ENCODE peak calls at places on chromosomes 7 and 10, in four cellular contexts. H is HL-60, F is AG09319, Y is fibroblast of mammary gland. R is an unnamed sample.

GRCh38 chr7:17136156-17136555 is 162.3 kb upstream of the AHR start:
- DNase-seq in Y (no peak), F (no peak), H (no peak), R (no peak)

GRCh38 chr10:5563237-5563961 is 38.6 kb downstream of the CALML3 start:
- DNase-seq in H (no peak), F (no peak), Y (no peak), R (no peak)

GRCh38 chr7:30028749-30029635 is 780 bp downstream of the PLEKHA8 start:
- DNase-seq in F (no peak), H (peak; percentile 26), Y (no peak), R (no peak)

GRCh38 chr10:43110318-43111071 is 27.8 kb upstream of the CSGALNACT2 start:
- DNase-seq in F (peak; percentile 47), Y (peak; percentile 32), H (peak; percentile 24), R (no peak)

GRCh38 chr7:112233048-112233697 is 26.7 kb downstream of the ZNF277 start:
- DNase-seq in H (no peak), Y (peak; percentile 26), F (no peak), R (no peak)

GRCh38 chr7:117112640-117113039 is 159.3 kb downstream of the ST7 start:
- DNase-seq in H (no peak), Y (no peak), F (no peak), R (no peak)

GRCh38 chr10:119538632-119539358 is 3.7 kb downstream of the RGS10 start:
- DNase-seq in F (no peak), H (no peak), Y (peak; percentile 18), R (no peak)

GRCh38 chr10:79444243-79445119 is 943 bp downstream of the ZCCHC24 start:
- DNase-seq in Y (peak; percentile 70), F (peak; percentile 41), H (peak; percentile 54), R (no peak)

GRCh38 chr7:77331938-77332695 is 84.0 kb downstream of the GSAP start:
- DNase-seq in H (peak; percentile 82), F (peak; percentile 60), Y (peak; percentile 95), R (peak; percentile 51)

GRCh38 chr7:78299088-78299487 is 500.5 kb downstream of the PHTF2 start:
- DNase-seq in F (no peak), H (no peak), Y (no peak), R (no peak)

GRCh38 chr10:114879541-114880158 is 58.1 kb downstream of the FHIP2A start:
- DNase-seq in Y (peak; percentile 44), H (peak; percentile 47), F (no peak), R (no peak)

GRCh38 chr10:17418249-17418648 is 36.1 kb downstream of the ST8SIA6 start:
- DNase-seq in F (no peak), H (no peak), Y (no peak), R (no peak)

GRCh38 chr10:38072552-38072951 is 21.6 kb upstream of the ZNF37A start:
- DNase-seq in F (no peak), Y (no peak), H (no peak), R (no peak)

GRCh38 chr7:157005456-157006204 is 4.8 kb downstream of the MNX1 start:
- DNase-seq in Y (no peak), F (no peak), H (no peak), R (no peak)

GRCh38 chr10:123655763-123656162 is 10.4 kb upstream of the GPR26 start:
- DNase-seq in F (no peak), H (no peak), Y (no peak), R (no peak)

GRCh38 chr10:117186832-117187615 is 10.3 kb upstream of the KCNK18 start:
- DNase-seq in H (no peak), Y (peak; percentile 81), F (no peak), R (no peak)

GRCh38 chr10:114923551-114923950 is 14.4 kb upstream of the TRUB1 start:
- DNase-seq in F (no peak), H (no peak), Y (no peak), R (no peak)

GRCh38 chr10:12869427-12869826 is 132.1 kb downstream of the CCDC3 start:
- DNase-seq in Y (peak; percentile 19), H (no peak), F (no peak), R (no peak)

GRCh38 chr7:144407266-144407931 is 3.9 kb upstream of the NOBOX start:
- DNase-seq in F (no peak), H (no peak), Y (no peak), R (no peak)

GRCh38 chr7:8295638-8296361 is 33.8 kb upstream of the ICA1 start:
- DNase-seq in Y (peak; percentile 83), H (peak; percentile 62), F (peak; percentile 24), R (peak; percentile 49)

GRCh38 chr10:124600051-124600880 is 138.6 kb downstream of the LHPP start:
- DNase-seq in F (no peak), H (no peak), Y (no peak), R (no peak)

GRCh38 chr7:18570890-18571478 is 75.4 kb downstream of the HDAC9 start:
- DNase-seq in Y (peak; percentile 65), H (no peak), F (peak; percentile 19), R (no peak)

GRCh38 chr7:35267372-35267771 is 13.5 kb upstream of the TBX20 start:
- DNase-seq in F (no peak), Y (no peak), H (no peak), R (no peak)

GRCh38 chr10:77873558-77874380 is 52.8 kb downstream of the DLG5 start:
- DNase-seq in F (no peak), Y (peak; percentile 78), H (peak; percentile 41), R (no peak)

GRCh38 chr7:17109017-17109416 is 189.4 kb upstream of the AHR start:
- DNase-seq in F (no peak), H (no peak), Y (peak; percentile 55), R (no peak)

GRCh38 chr10:71039551-71039950 is 151.2 kb upstream of the PCBD1 start:
- DNase-seq in H (no peak), Y (no peak), F (no peak), R (no peak)

GRCh38 chr7:143499246-143499645 is 21.6 kb downstream of the TAS2R41 start:
- DNase-seq in H (no peak), Y (peak; percentile 60), F (no peak), R (no peak)

GRCh38 chr10:102644066-102644645 is at the start of gene TRIM8:
- DNase-seq in F (no peak), H (peak; percentile 44), Y (peak; percentile 31), R (no peak)

GRCh38 chr10:99708428-99709010 is 23.4 kb downstream of the COX15 start:
- DNase-seq in F (no peak), H (no peak), Y (no peak), R (no peak)

GRCh38 chr10:92111336-92111939 is 179.4 kb downstream of the CPEB3 start:
- DNase-seq in H (no peak), Y (peak; percentile 22), F (no peak), R (no peak)

GRCh38 chr7:29454464-29454863 is 109.2 kb upstream of the PRR15 start:
- DNase-seq in H (no peak), F (no peak), Y (no peak), R (no peak)

GRCh38 chr10:120750167-120750566 is 101.0 kb upstream of the WDR11 start:
- DNase-seq in Y (no peak), H (peak; percentile 81), F (no peak), R (no peak)

GRCh38 chr10:8224591-8224990 is 170.1 kb downstream of the GATA3 start:
- DNase-seq in F (no peak), Y (no peak), H (no peak), R (no peak)

GRCh38 chr10:95217476-95217875 is 23.4 kb downstream of the ACSM6 start:
- DNase-seq in H (no peak), F (no peak), Y (peak; percentile 42), R (no peak)

GRCh38 chr10:46557319-46558140 is 1.1 kb upstream of the GPRIN2 start:
- DNase-seq in H (peak; percentile 7), Y (no peak), F (no peak), R (no peak)

GRCh38 chr7:27211084-27211446 is 11.2 kb upstream of the HOXA13 start:
- DNase-seq in F (no peak), Y (no peak), H (no peak), R (no peak)

GRCh38 chr10:49396666-49396999 is 744 bp upstream of the DRGX start:
- DNase-seq in H (no peak), F (no peak), Y (no peak), R (no peak)

GRCh38 chr7:7817748-7818147 is 99.3 kb upstream of the RPA3 start:
- DNase-seq in Y (no peak), F (no peak), H (no peak), R (no peak)